ENCODE peak calls at places on chromosomes 3 and 15, in eight cellular contexts. A is stomach, O is A549, V is ovary, U is sigmoid colon, K is H1, W is transverse colon, B is GM12878. R is an unnamed sample.

GRCh38 chr15:85905626-85906025 is 110.9 kb upstream of the KLHL25 start:
- DNase-seq in U (no peak), K (no peak), O (no peak), W (no peak), V (no peak), B (no peak), A (no peak), R (no peak)

GRCh38 chr3:134374791-134375541 is 719 bp upstream of the AMOTL2 start:
- DNase-seq in O (peak; percentile 82), W (peak; percentile 67), V (peak; percentile 65), A (peak; percentile 77), U (peak; percentile 86), B (no peak), K (peak; percentile 72), R (no peak)

GRCh38 chr3:185365281-185366211 is 2.6 kb downstream of the MAP3K13 start:
- DNase-seq in U (no peak), V (no peak), K (no peak), O (no peak), B (no peak), A (peak; percentile 59), W (no peak), R (no peak)

GRCh38 chr3:15492847-15493360 is 28.6 kb downstream of the COLQ start:
- DNase-seq in U (no peak), A (no peak), B (no peak), K (no peak), W (no peak), O (no peak), V (no peak), R (no peak)

GRCh38 chr3:27479816-27480543 is 4.2 kb downstream of the SLC4A7 start:
- DNase-seq in V (no peak), U (no peak), W (no peak), O (no peak), A (no peak), K (no peak), B (no peak), R (no peak)

GRCh38 chr3:40381904-40382616 is 4.9 kb upstream of the ENTPD3 start:
- DNase-seq in O (no peak), K (no peak), U (no peak), A (no peak), W (no peak), B (no peak), V (no peak), R (no peak)

GRCh38 chr3:141407043-141407442 is 38.7 kb downstream of the ZBTB38 start:
- DNase-seq in O (peak; percentile 56), B (no peak), U (peak; percentile 93), W (peak; percentile 51), V (peak; percentile 73), A (no peak), K (no peak), R (no peak)

GRCh38 chr3:11727207-11727606 is 83.5 kb upstream of the VGLL4 start:
- DNase-seq in B (no peak), U (no peak), O (no peak), A (no peak), K (no peak), V (no peak), W (no peak), R (no peak)

GRCh38 chr3:53056442-53056841 is 10.6 kb upstream of the SFMBT1 start:
- DNase-seq in V (no peak), O (peak; percentile 52), A (peak; percentile 17), W (no peak), U (peak; percentile 21), B (no peak), K (peak; percentile 43), R (no peak)

GRCh38 chr3:187066228-187066995 is 72.9 kb downstream of the RPL39L start:
- DNase-seq in K (peak; percentile 64), U (no peak), B (no peak), A (no peak), W (no peak), V (no peak), O (peak; percentile 66), R (no peak)

GRCh38 chr3:111952866-111953450 is 25.9 kb upstream of the ABHD10 start:
- DNase-seq in O (no peak), V (no peak), W (no peak), B (no peak), U (no peak), A (no peak), K (no peak), R (no peak)

GRCh38 chr3:109532257-109533216 is 195.2 kb upstream of the DPPA4 start:
- DNase-seq in A (peak; percentile 33), U (no peak), B (no peak), V (no peak), W (peak; percentile 39), K (peak; percentile 71), O (peak; percentile 81), R (peak; percentile 9)

GRCh38 chr3:127473244-127474024 is 117.1 kb downstream of the TPRA1 start:
- DNase-seq in W (no peak), O (peak; percentile 6), A (peak; percentile 45), K (peak; percentile 91), B (no peak), U (no peak), V (no peak), R (no peak)

GRCh38 chr3:137767146-137768020 is 3.3 kb downstream of the SOX14 start:
- DNase-seq in W (no peak), K (peak; percentile 74), A (no peak), B (no peak), V (no peak), U (no peak), O (no peak), R (no peak)

GRCh38 chr3:2765002-2765579 is 345.1 kb downstream of the IL5RA start:
- DNase-seq in V (no peak), O (peak; percentile 22), A (no peak), U (no peak), K (no peak), B (no peak), W (no peak), R (no peak)

GRCh38 chr3:32195995-32196540 is 42.4 kb upstream of the CMTM8 start:
- DNase-seq in V (no peak), U (no peak), O (no peak), W (no peak), A (no peak), B (no peak), K (no peak), R (no peak)

GRCh38 chr3:44338010-44338827 is at the start of gene TCAIM:
- DNase-seq in K (peak; percentile 98), W (peak; percentile 99), B (peak; percentile 92), A (peak; percentile 98), V (peak; percentile 98), O (peak; percentile 97), U (peak; percentile 99), R (peak; percentile 88)

GRCh38 chr3:157858821-157859220 is 247.4 kb downstream of the SHOX2 start:
- DNase-seq in B (no peak), A (no peak), V (no peak), W (no peak), O (no peak), U (no peak), K (no peak), R (no peak)

GRCh38 chr3:33075996-33076395 is 20.9 kb downstream of the GLB1 start:
- DNase-seq in W (no peak), U (no peak), V (no peak), B (no peak), K (no peak), O (no peak), A (no peak), R (no peak)

GRCh38 chr15:77029166-77030041 is 34.5 kb downstream of the PSTPIP1 start:
- DNase-seq in V (peak; percentile 13), O (no peak), U (peak; percentile 49), K (peak; percentile 46), B (no peak), A (peak; percentile 25), W (peak; percentile 59), R (no peak)

GRCh38 chr3:127665586-127665985 is 7.2 kb upstream of the ABTB1 start:
- DNase-seq in W (no peak), A (no peak), B (no peak), K (no peak), U (no peak), O (no peak), V (no peak), R (no peak)

GRCh38 chr3:140188285-140188684 is 253.3 kb downstream of the CLSTN2 start:
- DNase-seq in K (no peak), V (no peak), W (no peak), O (no peak), A (no peak), B (no peak), U (no peak), R (no peak)

GRCh38 chr3:124587053-124587408 is 143.2 kb upstream of the UMPS start:
- DNase-seq in K (peak; percentile 53), V (no peak), U (no peak), A (peak; percentile 71), W (no peak), O (no peak), B (no peak), R (no peak)
- TF ChIP-seq EP300 in K (no peak), V (no peak), U (no peak), A (no peak), W (no peak), O (no peak), B (no peak), R (no peak)

DNA sequence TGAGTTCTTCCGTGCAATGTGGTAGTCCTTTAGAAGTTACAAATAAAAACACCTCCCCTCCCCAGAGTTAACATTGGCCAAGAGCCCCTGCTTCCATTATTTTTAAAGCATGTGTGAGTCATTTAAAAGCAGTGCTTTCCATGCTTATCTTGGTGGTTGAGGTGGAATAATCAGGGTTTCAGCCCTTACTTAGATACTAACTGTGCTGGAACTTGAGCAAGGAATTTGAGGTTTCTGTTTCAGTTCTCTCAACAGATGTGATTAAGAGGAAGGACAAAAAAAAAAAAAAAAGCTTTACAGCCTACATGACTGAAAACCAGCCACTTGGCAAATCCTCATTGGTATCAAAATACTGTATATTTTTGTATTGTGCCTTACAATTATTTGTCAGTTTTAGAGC is 64.5 kb downstream of the CGNL1 start:
- DNase-seq in V (no peak), B (no peak), U (no peak), O (no peak), K (no peak), W (no peak), A (no peak), R (no peak)
- TF ChIP-seq EP300 in V (no peak), B (no peak), U (no peak), O (no peak), K (no peak), W (no peak), A (no peak), R (peak; percentile 12)

GRCh38 chr15:72086010-72086697 is 31.8 kb downstream of the MYO9A start:
- DNase-seq in V (no peak), K (no peak), W (peak; percentile 61), B (no peak), U (no peak), A (peak; percentile 55), O (no peak), R (no peak)
- TF ChIP-seq EP300 in V (no peak), K (no peak), W (no peak), B (no peak), U (no peak), A (no peak), O (no peak), R (no peak)

DNA sequence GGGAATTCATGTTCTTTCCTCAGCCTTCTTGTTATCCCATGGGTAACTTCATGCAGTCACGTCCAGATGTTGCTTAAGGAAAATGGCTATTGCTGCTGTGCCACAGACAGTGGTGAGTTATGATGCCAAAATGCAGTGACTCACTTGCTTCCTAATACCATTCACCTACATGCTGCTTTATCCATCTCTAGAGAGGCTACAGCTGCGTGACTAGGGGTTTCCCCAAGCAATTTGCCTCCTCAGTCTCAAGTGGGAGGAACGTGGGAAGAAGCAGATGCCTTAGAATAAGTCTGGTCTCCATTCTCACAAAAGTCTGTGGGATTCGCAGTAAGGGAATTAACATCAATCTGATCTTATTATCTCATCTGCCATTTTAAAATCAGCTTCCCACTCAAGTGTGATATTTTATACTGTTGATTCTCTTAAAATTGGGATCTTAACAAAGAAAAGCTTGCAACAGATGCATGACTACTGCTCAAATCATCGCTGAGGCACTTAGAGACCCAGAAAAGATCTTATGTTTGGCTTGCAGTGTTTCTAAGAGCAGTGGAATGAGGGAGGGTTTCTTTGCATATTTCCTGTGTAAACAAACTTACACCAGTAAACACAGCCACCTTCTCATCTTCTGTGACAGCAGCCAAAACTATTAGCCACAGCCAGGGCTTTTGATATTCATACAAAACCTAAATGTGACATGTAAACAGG is 62.0 kb upstream of the ACP3 start:
- DNase-seq in K (no peak), B (no peak), U (no peak), V (no peak), A (no peak), O (peak; percentile 58), W (no peak), R (no peak)
- TF ChIP-seq EP300 in K (no peak), B (no peak), U (no peak), V (no peak), A (no peak), O (no peak), W (no peak), R (no peak)